ENCODE peak calls at places on chromosomes 5 and 9, in four cellular contexts. One of them, this sample, is unnamed.

GRCh38 chr9:25850803-25851202 is 172.6 kb upstream of the TUSC1 start:
- DNase-seq in activated naive CD8-positive, alpha-beta T cell treated with anti-CD3 and anti-CD28 coated beads, Interleukin-2, amount 50 U/mL, for 16 hours: no peak
- DNase-seq in COR-L47: no peak
- DNase-seq in GM23248: no peak
- DNase-seq in this sample: no peak

GRCh38 chr9:15831384-15831783 is 278.5 kb downstream of the CCDC171 start:
- DNase-seq in activated naive CD8-positive, alpha-beta T cell treated with anti-CD3 and anti-CD28 coated beads, Interleukin-2, amount 50 U/mL, for 16 hours: no peak
- DNase-seq in GM23248: no peak
- DNase-seq in COR-L47: no peak
- DNase-seq in this sample: no peak

GRCh38 chr5:51414516-51414915 is 31.3 kb downstream of the ISL1 start:
- DNase-seq in activated naive CD8-positive, alpha-beta T cell treated with anti-CD3 and anti-CD28 coated beads, Interleukin-2, amount 50 U/mL, for 16 hours: no peak
- DNase-seq in COR-L47: no peak
- DNase-seq in GM23248: no peak
- DNase-seq in this sample: no peak

GRCh38 chr5:74589204-74590056 is 51.1 kb downstream of the ENC1 start:
- DNase-seq in GM23248: no peak
- DNase-seq in COR-L47: no peak
- DNase-seq in activated naive CD8-positive, alpha-beta T cell treated with anti-CD3 and anti-CD28 coated beads, Interleukin-2, amount 50 U/mL, for 16 hours: no peak
- DNase-seq in this sample: no peak

GRCh38 chr9:5442400-5443011 is 4.8 kb upstream of the PLGRKT start:
- DNase-seq in GM23248: peak
- DNase-seq in activated naive CD8-positive, alpha-beta T cell treated with anti-CD3 and anti-CD28 coated beads, Interleukin-2, amount 50 U/mL, for 16 hours: no peak
- DNase-seq in COR-L47: peak
- DNase-seq in this sample: no peak

GRCh38 chr5:37002176-37002751 is 125.7 kb downstream of the NIPBL start:
- DNase-seq in COR-L47: no peak
- DNase-seq in GM23248: no peak
- DNase-seq in activated naive CD8-positive, alpha-beta T cell treated with anti-CD3 and anti-CD28 coated beads, Interleukin-2, amount 50 U/mL, for 16 hours: no peak
- DNase-seq in this sample: no peak

GRCh38 chr9:131436865-131437271 is 43.0 kb downstream of the PRRC2B start:
- DNase-seq in COR-L47: no peak
- DNase-seq in GM23248: no peak
- DNase-seq in activated naive CD8-positive, alpha-beta T cell treated with anti-CD3 and anti-CD28 coated beads, Interleukin-2, amount 50 U/mL, for 16 hours: no peak
- DNase-seq in this sample: no peak

GRCh38 chr9:36632892-36633291 is 60.2 kb downstream of the MELK start:
- DNase-seq in COR-L47: peak
- DNase-seq in activated naive CD8-positive, alpha-beta T cell treated with anti-CD3 and anti-CD28 coated beads, Interleukin-2, amount 50 U/mL, for 16 hours: no peak
- DNase-seq in GM23248: peak
- DNase-seq in this sample: no peak

GRCh38 chr9:93672622-93673270 is 96.4 kb downstream of the PHF2 start:
- DNase-seq in COR-L47: no peak
- DNase-seq in GM23248: no peak
- DNase-seq in activated naive CD8-positive, alpha-beta T cell treated with anti-CD3 and anti-CD28 coated beads, Interleukin-2, amount 50 U/mL, for 16 hours: no peak
- DNase-seq in this sample: no peak

GRCh38 chr9:121581775-121582600 is 69.4 kb upstream of the DAB2IP start:
- DNase-seq in activated naive CD8-positive, alpha-beta T cell treated with anti-CD3 and anti-CD28 coated beads, Interleukin-2, amount 50 U/mL, for 16 hours: no peak
- DNase-seq in GM23248: no peak
- DNase-seq in COR-L47: no peak
- DNase-seq in this sample: no peak

GRCh38 chr5:52743012-52743411 is 44.7 kb upstream of the ITGA1 start:
- DNase-seq in GM23248: no peak
- DNase-seq in activated naive CD8-positive, alpha-beta T cell treated with anti-CD3 and anti-CD28 coated beads, Interleukin-2, amount 50 U/mL, for 16 hours: no peak
- DNase-seq in COR-L47: no peak
- DNase-seq in this sample: no peak

GRCh38 chr5:94968507-94969095 is 316.3 kb downstream of the MCTP1 start:
- DNase-seq in activated naive CD8-positive, alpha-beta T cell treated with anti-CD3 and anti-CD28 coated beads, Interleukin-2, amount 50 U/mL, for 16 hours: no peak
- DNase-seq in COR-L47: peak
- DNase-seq in GM23248: peak
- DNase-seq in this sample: peak

GRCh38 chr9:82972446-82972845 is 90.5 kb downstream of the RASEF start:
- DNase-seq in GM23248: no peak
- DNase-seq in activated naive CD8-positive, alpha-beta T cell treated with anti-CD3 and anti-CD28 coated beads, Interleukin-2, amount 50 U/mL, for 16 hours: no peak
- DNase-seq in COR-L47: no peak
- DNase-seq in this sample: no peak

GRCh38 chr5:165135551-165135950 is 1630.1 kb downstream of the MAT2B start:
- DNase-seq in activated naive CD8-positive, alpha-beta T cell treated with anti-CD3 and anti-CD28 coated beads, Interleukin-2, amount 50 U/mL, for 16 hours: no peak
- DNase-seq in GM23248: no peak
- DNase-seq in COR-L47: no peak
- DNase-seq in this sample: no peak

GRCh38 chr5:74250304-74251102 is 390.0 kb downstream of the ENC1 start:
- DNase-seq in COR-L47: no peak
- DNase-seq in GM23248: no peak
- DNase-seq in activated naive CD8-positive, alpha-beta T cell treated with anti-CD3 and anti-CD28 coated beads, Interleukin-2, amount 50 U/mL, for 16 hours: no peak
- DNase-seq in this sample: no peak

GRCh38 chr5:129065721-129066120 is 28.8 kb upstream of the ISOC1 start:
- DNase-seq in GM23248: no peak
- DNase-seq in COR-L47: no peak
- DNase-seq in activated naive CD8-positive, alpha-beta T cell treated with anti-CD3 and anti-CD28 coated beads, Interleukin-2, amount 50 U/mL, for 16 hours: no peak
- DNase-seq in this sample: no peak

GRCh38 chr5:21646469-21646868 is 1206.7 kb downstream of the CDH12 start:
- DNase-seq in COR-L47: no peak
- DNase-seq in activated naive CD8-positive, alpha-beta T cell treated with anti-CD3 and anti-CD28 coated beads, Interleukin-2, amount 50 U/mL, for 16 hours: no peak
- DNase-seq in GM23248: no peak
- DNase-seq in this sample: no peak

GRCh38 chr5:84706678-84707641 is 322.3 kb upstream of the EDIL3 start:
- DNase-seq in GM23248: no peak
- DNase-seq in activated naive CD8-positive, alpha-beta T cell treated with anti-CD3 and anti-CD28 coated beads, Interleukin-2, amount 50 U/mL, for 16 hours: no peak
- DNase-seq in COR-L47: no peak
- DNase-seq in this sample: no peak

GRCh38 chr9:15243086-15243485 is 63.9 kb downstream of the TTC39B start:
- DNase-seq in activated naive CD8-positive, alpha-beta T cell treated with anti-CD3 and anti-CD28 coated beads, Interleukin-2, amount 50 U/mL, for 16 hours: no peak
- DNase-seq in COR-L47: no peak
- DNase-seq in GM23248: peak
- DNase-seq in this sample: no peak

GRCh38 chr5:766666-767431 is 17.7 kb downstream of the ZDHHC11B start:
- DNase-seq in activated naive CD8-positive, alpha-beta T cell treated with anti-CD3 and anti-CD28 coated beads, Interleukin-2, amount 50 U/mL, for 16 hours: no peak
- DNase-seq in COR-L47: no peak
- DNase-seq in GM23248: no peak
- DNase-seq in this sample: no peak

GRCh38 chr5:137630972-137631370 is 104.9 kb downstream of the KLHL3 start:
- DNase-seq in activated naive CD8-positive, alpha-beta T cell treated with anti-CD3 and anti-CD28 coated beads, Interleukin-2, amount 50 U/mL, for 16 hours: no peak
- DNase-seq in COR-L47: no peak
- DNase-seq in GM23248: no peak
- DNase-seq in this sample: no peak

GRCh38 chr9:89969156-89969566 is 364.3 kb downstream of the GADD45G start:
- DNase-seq in COR-L47: peak
- DNase-seq in GM23248: peak
- DNase-seq in activated naive CD8-positive, alpha-beta T cell treated with anti-CD3 and anti-CD28 coated beads, Interleukin-2, amount 50 U/mL, for 16 hours: no peak
- DNase-seq in this sample: no peak

GRCh38 chr9:91611582-91611981 is 187.9 kb upstream of the NFIL3 start:
- DNase-seq in COR-L47: no peak
- DNase-seq in activated naive CD8-positive, alpha-beta T cell treated with anti-CD3 and anti-CD28 coated beads, Interleukin-2, amount 50 U/mL, for 16 hours: no peak
- DNase-seq in GM23248: peak
- DNase-seq in this sample: no peak

GRCh38 chr5:174581483-174581882 is 142.9 kb upstream of the MSX2 start:
- DNase-seq in activated naive CD8-positive, alpha-beta T cell treated with anti-CD3 and anti-CD28 coated beads, Interleukin-2, amount 50 U/mL, for 16 hours: no peak
- DNase-seq in GM23248: peak
- DNase-seq in COR-L47: no peak
- DNase-seq in this sample: no peak

This sample was measured in epithelial cell of proximal tubule.